ENCODE peak calls at places on chromosomes 12 and 14, in eight cellular contexts. One of them, this sample, is unnamed.
A peak's percentile ranks its signal among the peaks of the same experiment; 100 is the strongest.

GRCh38 chr14:68819260-68819691 is 26.4 kb upstream of the ZFP36L1 start:
- ATAC-seq in A549: no peak
- ATAC-seq in stimulated activated naive B cell treated with anti-CD40 and anti-IgM and Interleukin-4, amounts not matched to agents 10 μg/mL and 1 μg/mL and 100 μg/mL, for 72 hours: peak; percentile 6
- ATAC-seq in T-cell: no peak
- ATAC-seq in heart right ventricle: no peak
- ATAC-seq in activated naive CD8-positive, alpha-beta T cell treated with anti-CD3 and anti-CD28 coated beads, Interleukin-2, amount 10 ng/mL, durations not matched to agents 7 days and 5 days: no peak
- ATAC-seq in omental fat pad: peak; percentile 52
- ATAC-seq in stimulated activated effector memory CD8-positive, alpha-beta T cell treated with anti-CD3 and anti-CD28 coated beads, Interleukin-12 subunit alpha, Interleukin-12 subunit beta, amount 100 ng/mL, for 72 hours: no peak
- ATAC-seq in this sample: peak; percentile 29

GRCh38 chr14:39050389-39050788 is 52.6 kb downstream of the SEC23A start:
- ATAC-seq in A549: no peak
- ATAC-seq in stimulated activated naive B cell treated with anti-CD40 and anti-IgM and Interleukin-4, amounts not matched to agents 10 μg/mL and 1 μg/mL and 100 μg/mL, for 72 hours: peak; percentile 49
- ATAC-seq in T-cell: no peak
- ATAC-seq in heart right ventricle: no peak
- ATAC-seq in activated naive CD8-positive, alpha-beta T cell treated with anti-CD3 and anti-CD28 coated beads, Interleukin-2, amount 10 ng/mL, durations not matched to agents 7 days and 5 days: no peak
- ATAC-seq in omental fat pad: no peak
- ATAC-seq in stimulated activated effector memory CD8-positive, alpha-beta T cell treated with anti-CD3 and anti-CD28 coated beads, Interleukin-12 subunit alpha, Interleukin-12 subunit beta, amount 100 ng/mL, for 72 hours: no peak
- ATAC-seq in this sample: no peak

GRCh38 chr12:69262264-69262974 is 23.1 kb downstream of the CPSF6 start:
- ATAC-seq in A549: no peak
- ATAC-seq in stimulated activated naive B cell treated with anti-CD40 and anti-IgM and Interleukin-4, amounts not matched to agents 10 μg/mL and 1 μg/mL and 100 μg/mL, for 72 hours: no peak
- ATAC-seq in T-cell: no peak
- ATAC-seq in heart right ventricle: no peak
- ATAC-seq in activated naive CD8-positive, alpha-beta T cell treated with anti-CD3 and anti-CD28 coated beads, Interleukin-2, amount 10 ng/mL, durations not matched to agents 7 days and 5 days: no peak
- ATAC-seq in omental fat pad: no peak
- ATAC-seq in stimulated activated effector memory CD8-positive, alpha-beta T cell treated with anti-CD3 and anti-CD28 coated beads, Interleukin-12 subunit alpha, Interleukin-12 subunit beta, amount 100 ng/mL, for 72 hours: no peak
- ATAC-seq in this sample: no peak

GRCh38 chr12:125089083-125089482 is 23.8 kb downstream of the AACS start:
- ATAC-seq in A549: no peak
- ATAC-seq in stimulated activated naive B cell treated with anti-CD40 and anti-IgM and Interleukin-4, amounts not matched to agents 10 μg/mL and 1 μg/mL and 100 μg/mL, for 72 hours: no peak
- ATAC-seq in T-cell: no peak
- ATAC-seq in heart right ventricle: no peak
- ATAC-seq in activated naive CD8-positive, alpha-beta T cell treated with anti-CD3 and anti-CD28 coated beads, Interleukin-2, amount 10 ng/mL, durations not matched to agents 7 days and 5 days: no peak
- ATAC-seq in omental fat pad: no peak
- ATAC-seq in stimulated activated effector memory CD8-positive, alpha-beta T cell treated with anti-CD3 and anti-CD28 coated beads, Interleukin-12 subunit alpha, Interleukin-12 subunit beta, amount 100 ng/mL, for 72 hours: no peak
- ATAC-seq in this sample: no peak

GRCh38 chr12:79983492-79983891 is 48.6 kb upstream of the PPP1R12A start:
- ATAC-seq in A549: peak; percentile 63
- ATAC-seq in stimulated activated naive B cell treated with anti-CD40 and anti-IgM and Interleukin-4, amounts not matched to agents 10 μg/mL and 1 μg/mL and 100 μg/mL, for 72 hours: no peak
- ATAC-seq in T-cell: no peak
- ATAC-seq in heart right ventricle: no peak
- ATAC-seq in activated naive CD8-positive, alpha-beta T cell treated with anti-CD3 and anti-CD28 coated beads, Interleukin-2, amount 10 ng/mL, durations not matched to agents 7 days and 5 days: no peak
- ATAC-seq in omental fat pad: peak; percentile 87
- ATAC-seq in stimulated activated effector memory CD8-positive, alpha-beta T cell treated with anti-CD3 and anti-CD28 coated beads, Interleukin-12 subunit alpha, Interleukin-12 subunit beta, amount 100 ng/mL, for 72 hours: no peak
- ATAC-seq in this sample: no peak

GRCh38 chr12:44759289-44759688 is 116.8 kb downstream of the NELL2 start:
- ATAC-seq in A549: no peak
- ATAC-seq in stimulated activated naive B cell treated with anti-CD40 and anti-IgM and Interleukin-4, amounts not matched to agents 10 μg/mL and 1 μg/mL and 100 μg/mL, for 72 hours: no peak
- ATAC-seq in T-cell: no peak
- ATAC-seq in heart right ventricle: no peak
- ATAC-seq in activated naive CD8-positive, alpha-beta T cell treated with anti-CD3 and anti-CD28 coated beads, Interleukin-2, amount 10 ng/mL, durations not matched to agents 7 days and 5 days: no peak
- ATAC-seq in omental fat pad: no peak
- ATAC-seq in stimulated activated effector memory CD8-positive, alpha-beta T cell treated with anti-CD3 and anti-CD28 coated beads, Interleukin-12 subunit alpha, Interleukin-12 subunit beta, amount 100 ng/mL, for 72 hours: peak; percentile 75
- ATAC-seq in this sample: no peak

GRCh38 chr12:120369476-120370342 is 745 bp upstream of the MSI1 start:
- ATAC-seq in A549: no peak
- ATAC-seq in stimulated activated naive B cell treated with anti-CD40 and anti-IgM and Interleukin-4, amounts not matched to agents 10 μg/mL and 1 μg/mL and 100 μg/mL, for 72 hours: no peak
- ATAC-seq in T-cell: no peak
- ATAC-seq in heart right ventricle: no peak
- ATAC-seq in activated naive CD8-positive, alpha-beta T cell treated with anti-CD3 and anti-CD28 coated beads, Interleukin-2, amount 10 ng/mL, durations not matched to agents 7 days and 5 days: no peak
- ATAC-seq in omental fat pad: no peak
- ATAC-seq in stimulated activated effector memory CD8-positive, alpha-beta T cell treated with anti-CD3 and anti-CD28 coated beads, Interleukin-12 subunit alpha, Interleukin-12 subunit beta, amount 100 ng/mL, for 72 hours: no peak
- ATAC-seq in this sample: no peak

GRCh38 chr14:64730061-64730440 is 25.8 kb downstream of the PLEKHG3 start:
- ATAC-seq in A549: no peak
- ATAC-seq in stimulated activated naive B cell treated with anti-CD40 and anti-IgM and Interleukin-4, amounts not matched to agents 10 μg/mL and 1 μg/mL and 100 μg/mL, for 72 hours: no peak
- ATAC-seq in T-cell: no peak
- ATAC-seq in heart right ventricle: no peak
- ATAC-seq in activated naive CD8-positive, alpha-beta T cell treated with anti-CD3 and anti-CD28 coated beads, Interleukin-2, amount 10 ng/mL, durations not matched to agents 7 days and 5 days: no peak
- ATAC-seq in omental fat pad: no peak
- ATAC-seq in stimulated activated effector memory CD8-positive, alpha-beta T cell treated with anti-CD3 and anti-CD28 coated beads, Interleukin-12 subunit alpha, Interleukin-12 subunit beta, amount 100 ng/mL, for 72 hours: no peak
- ATAC-seq in this sample: no peak

GRCh38 chr12:98418357-98419075 is 96.9 kb upstream of the TMPO start:
- ATAC-seq in A549: peak; percentile 68
- ATAC-seq in stimulated activated naive B cell treated with anti-CD40 and anti-IgM and Interleukin-4, amounts not matched to agents 10 μg/mL and 1 μg/mL and 100 μg/mL, for 72 hours: no peak
- ATAC-seq in T-cell: no peak
- ATAC-seq in heart right ventricle: peak; percentile 70
- ATAC-seq in activated naive CD8-positive, alpha-beta T cell treated with anti-CD3 and anti-CD28 coated beads, Interleukin-2, amount 10 ng/mL, durations not matched to agents 7 days and 5 days: no peak
- ATAC-seq in omental fat pad: peak; percentile 87
- ATAC-seq in stimulated activated effector memory CD8-positive, alpha-beta T cell treated with anti-CD3 and anti-CD28 coated beads, Interleukin-12 subunit alpha, Interleukin-12 subunit beta, amount 100 ng/mL, for 72 hours: peak; percentile 3
- ATAC-seq in this sample: peak; percentile 94

GRCh38 chr12:108284163-108284562 is 54.9 kb downstream of the CMKLR1 start:
- ATAC-seq in A549: no peak
- ATAC-seq in stimulated activated naive B cell treated with anti-CD40 and anti-IgM and Interleukin-4, amounts not matched to agents 10 μg/mL and 1 μg/mL and 100 μg/mL, for 72 hours: no peak
- ATAC-seq in T-cell: no peak
- ATAC-seq in heart right ventricle: no peak
- ATAC-seq in activated naive CD8-positive, alpha-beta T cell treated with anti-CD3 and anti-CD28 coated beads, Interleukin-2, amount 10 ng/mL, durations not matched to agents 7 days and 5 days: no peak
- ATAC-seq in omental fat pad: no peak
- ATAC-seq in stimulated activated effector memory CD8-positive, alpha-beta T cell treated with anti-CD3 and anti-CD28 coated beads, Interleukin-12 subunit alpha, Interleukin-12 subunit beta, amount 100 ng/mL, for 72 hours: no peak
- ATAC-seq in this sample: no peak

GRCh38 chr12:88904705-88905104 is 324.4 kb upstream of the KITLG start:
- ATAC-seq in A549: no peak
- ATAC-seq in stimulated activated naive B cell treated with anti-CD40 and anti-IgM and Interleukin-4, amounts not matched to agents 10 μg/mL and 1 μg/mL and 100 μg/mL, for 72 hours: no peak
- ATAC-seq in T-cell: no peak
- ATAC-seq in heart right ventricle: no peak
- ATAC-seq in activated naive CD8-positive, alpha-beta T cell treated with anti-CD3 and anti-CD28 coated beads, Interleukin-2, amount 10 ng/mL, durations not matched to agents 7 days and 5 days: no peak
- ATAC-seq in omental fat pad: no peak
- ATAC-seq in stimulated activated effector memory CD8-positive, alpha-beta T cell treated with anti-CD3 and anti-CD28 coated beads, Interleukin-12 subunit alpha, Interleukin-12 subunit beta, amount 100 ng/mL, for 72 hours: no peak
- ATAC-seq in this sample: no peak

GRCh38 chr14:45492876-45493275 is 239.9 kb upstream of the MIS18BP1 start:
- ATAC-seq in A549: no peak
- ATAC-seq in stimulated activated naive B cell treated with anti-CD40 and anti-IgM and Interleukin-4, amounts not matched to agents 10 μg/mL and 1 μg/mL and 100 μg/mL, for 72 hours: no peak
- ATAC-seq in T-cell: no peak
- ATAC-seq in heart right ventricle: no peak
- ATAC-seq in activated naive CD8-positive, alpha-beta T cell treated with anti-CD3 and anti-CD28 coated beads, Interleukin-2, amount 10 ng/mL, durations not matched to agents 7 days and 5 days: no peak
- ATAC-seq in omental fat pad: no peak
- ATAC-seq in stimulated activated effector memory CD8-positive, alpha-beta T cell treated with anti-CD3 and anti-CD28 coated beads, Interleukin-12 subunit alpha, Interleukin-12 subunit beta, amount 100 ng/mL, for 72 hours: no peak
- ATAC-seq in this sample: no peak

GRCh38 chr14:39682563-39682962 is 250.3 kb upstream of the FBXO33 start:
- ATAC-seq in A549: no peak
- ATAC-seq in stimulated activated naive B cell treated with anti-CD40 and anti-IgM and Interleukin-4, amounts not matched to agents 10 μg/mL and 1 μg/mL and 100 μg/mL, for 72 hours: no peak
- ATAC-seq in T-cell: no peak
- ATAC-seq in heart right ventricle: no peak
- ATAC-seq in activated naive CD8-positive, alpha-beta T cell treated with anti-CD3 and anti-CD28 coated beads, Interleukin-2, amount 10 ng/mL, durations not matched to agents 7 days and 5 days: no peak
- ATAC-seq in omental fat pad: no peak
- ATAC-seq in stimulated activated effector memory CD8-positive, alpha-beta T cell treated with anti-CD3 and anti-CD28 coated beads, Interleukin-12 subunit alpha, Interleukin-12 subunit beta, amount 100 ng/mL, for 72 hours: no peak
- ATAC-seq in this sample: no peak

GRCh38 chr14:93056166-93056839 is 59.4 kb downstream of the ITPK1 start:
- ATAC-seq in A549: no peak
- ATAC-seq in stimulated activated naive B cell treated with anti-CD40 and anti-IgM and Interleukin-4, amounts not matched to agents 10 μg/mL and 1 μg/mL and 100 μg/mL, for 72 hours: no peak
- ATAC-seq in T-cell: peak; percentile 52
- ATAC-seq in heart right ventricle: peak; percentile 21
- ATAC-seq in activated naive CD8-positive, alpha-beta T cell treated with anti-CD3 and anti-CD28 coated beads, Interleukin-2, amount 10 ng/mL, durations not matched to agents 7 days and 5 days: no peak
- ATAC-seq in omental fat pad: no peak
- ATAC-seq in stimulated activated effector memory CD8-positive, alpha-beta T cell treated with anti-CD3 and anti-CD28 coated beads, Interleukin-12 subunit alpha, Interleukin-12 subunit beta, amount 100 ng/mL, for 72 hours: no peak
- ATAC-seq in this sample: peak; percentile 34

GRCh38 chr14:76499399-76499798 is 123.5 kb downstream of the ESRRB start:
- ATAC-seq in A549: no peak
- ATAC-seq in stimulated activated naive B cell treated with anti-CD40 and anti-IgM and Interleukin-4, amounts not matched to agents 10 μg/mL and 1 μg/mL and 100 μg/mL, for 72 hours: no peak
- ATAC-seq in T-cell: no peak
- ATAC-seq in heart right ventricle: no peak
- ATAC-seq in activated naive CD8-positive, alpha-beta T cell treated with anti-CD3 and anti-CD28 coated beads, Interleukin-2, amount 10 ng/mL, durations not matched to agents 7 days and 5 days: no peak
- ATAC-seq in omental fat pad: no peak
- ATAC-seq in stimulated activated effector memory CD8-positive, alpha-beta T cell treated with anti-CD3 and anti-CD28 coated beads, Interleukin-12 subunit alpha, Interleukin-12 subunit beta, amount 100 ng/mL, for 72 hours: peak; percentile 4
- ATAC-seq in this sample: no peak

GRCh38 chr12:13472690-13473089 is 276.2 kb downstream of the EMP1 start:
- ATAC-seq in A549: no peak
- ATAC-seq in stimulated activated naive B cell treated with anti-CD40 and anti-IgM and Interleukin-4, amounts not matched to agents 10 μg/mL and 1 μg/mL and 100 μg/mL, for 72 hours: peak; percentile 71
- ATAC-seq in T-cell: no peak
- ATAC-seq in heart right ventricle: no peak
- ATAC-seq in activated naive CD8-positive, alpha-beta T cell treated with anti-CD3 and anti-CD28 coated beads, Interleukin-2, amount 10 ng/mL, durations not matched to agents 7 days and 5 days: no peak
- ATAC-seq in omental fat pad: no peak
- ATAC-seq in stimulated activated effector memory CD8-positive, alpha-beta T cell treated with anti-CD3 and anti-CD28 coated beads, Interleukin-12 subunit alpha, Interleukin-12 subunit beta, amount 100 ng/mL, for 72 hours: peak; percentile 67
- ATAC-seq in this sample: no peak

GRCh38 chr12:56387152-56387551 is 24.5 kb upstream of the APOF start:
- ATAC-seq in A549: no peak
- ATAC-seq in stimulated activated naive B cell treated with anti-CD40 and anti-IgM and Interleukin-4, amounts not matched to agents 10 μg/mL and 1 μg/mL and 100 μg/mL, for 72 hours: no peak
- ATAC-seq in T-cell: no peak
- ATAC-seq in heart right ventricle: no peak
- ATAC-seq in activated naive CD8-positive, alpha-beta T cell treated with anti-CD3 and anti-CD28 coated beads, Interleukin-2, amount 10 ng/mL, durations not matched to agents 7 days and 5 days: no peak
- ATAC-seq in omental fat pad: no peak
- ATAC-seq in stimulated activated effector memory CD8-positive, alpha-beta T cell treated with anti-CD3 and anti-CD28 coated beads, Interleukin-12 subunit alpha, Interleukin-12 subunit beta, amount 100 ng/mL, for 72 hours: no peak
- ATAC-seq in this sample: no peak

GRCh38 chr12:120722784-120723183 is 2.8 kb upstream of the ACADS start:
- ATAC-seq in A549: no peak
- ATAC-seq in stimulated activated naive B cell treated with anti-CD40 and anti-IgM and Interleukin-4, amounts not matched to agents 10 μg/mL and 1 μg/mL and 100 μg/mL, for 72 hours: no peak
- ATAC-seq in T-cell: no peak
- ATAC-seq in heart right ventricle: no peak
- ATAC-seq in activated naive CD8-positive, alpha-beta T cell treated with anti-CD3 and anti-CD28 coated beads, Interleukin-2, amount 10 ng/mL, durations not matched to agents 7 days and 5 days: no peak
- ATAC-seq in omental fat pad: no peak
- ATAC-seq in stimulated activated effector memory CD8-positive, alpha-beta T cell treated with anti-CD3 and anti-CD28 coated beads, Interleukin-12 subunit alpha, Interleukin-12 subunit beta, amount 100 ng/mL, for 72 hours: no peak
- ATAC-seq in this sample: no peak

GRCh38 chr12:49933793-49934192 is 16.7 kb upstream of the AQP2 start:
- ATAC-seq in A549: no peak
- ATAC-seq in stimulated activated naive B cell treated with anti-CD40 and anti-IgM and Interleukin-4, amounts not matched to agents 10 μg/mL and 1 μg/mL and 100 μg/mL, for 72 hours: no peak
- ATAC-seq in T-cell: no peak
- ATAC-seq in heart right ventricle: no peak
- ATAC-seq in activated naive CD8-positive, alpha-beta T cell treated with anti-CD3 and anti-CD28 coated beads, Interleukin-2, amount 10 ng/mL, durations not matched to agents 7 days and 5 days: no peak
- ATAC-seq in omental fat pad: no peak
- ATAC-seq in stimulated activated effector memory CD8-positive, alpha-beta T cell treated with anti-CD3 and anti-CD28 coated beads, Interleukin-12 subunit alpha, Interleukin-12 subunit beta, amount 100 ng/mL, for 72 hours: no peak
- ATAC-seq in this sample: no peak

GRCh38 chr14:101584049-101584859 is 23.0 kb downstream of the DIO3 start:
- ATAC-seq in A549: no peak
- ATAC-seq in stimulated activated naive B cell treated with anti-CD40 and anti-IgM and Interleukin-4, amounts not matched to agents 10 μg/mL and 1 μg/mL and 100 μg/mL, for 72 hours: no peak
- ATAC-seq in T-cell: no peak
- ATAC-seq in heart right ventricle: no peak
- ATAC-seq in activated naive CD8-positive, alpha-beta T cell treated with anti-CD3 and anti-CD28 coated beads, Interleukin-2, amount 10 ng/mL, durations not matched to agents 7 days and 5 days: no peak
- ATAC-seq in omental fat pad: peak; percentile 11
- ATAC-seq in stimulated activated effector memory CD8-positive, alpha-beta T cell treated with anti-CD3 and anti-CD28 coated beads, Interleukin-12 subunit alpha, Interleukin-12 subunit beta, amount 100 ng/mL, for 72 hours: no peak
- ATAC-seq in this sample: peak; percentile 58

GRCh38 chr14:63840981-63841380 is 11.8 kb upstream of the SYNE2 start:
- ATAC-seq in A549: no peak
- ATAC-seq in stimulated activated naive B cell treated with anti-CD40 and anti-IgM and Interleukin-4, amounts not matched to agents 10 μg/mL and 1 μg/mL and 100 μg/mL, for 72 hours: peak; percentile 34
- ATAC-seq in T-cell: peak; percentile 79
- ATAC-seq in heart right ventricle: no peak
- ATAC-seq in activated naive CD8-positive, alpha-beta T cell treated with anti-CD3 and anti-CD28 coated beads, Interleukin-2, amount 10 ng/mL, durations not matched to agents 7 days and 5 days: peak; percentile 52
- ATAC-seq in omental fat pad: no peak
- ATAC-seq in stimulated activated effector memory CD8-positive, alpha-beta T cell treated with anti-CD3 and anti-CD28 coated beads, Interleukin-12 subunit alpha, Interleukin-12 subunit beta, amount 100 ng/mL, for 72 hours: peak; percentile 72
- ATAC-seq in this sample: no peak

GRCh38 chr12:75635606-75636444 is 124.4 kb upstream of the KRR1 start:
- ATAC-seq in A549: peak; percentile 95
- ATAC-seq in stimulated activated naive B cell treated with anti-CD40 and anti-IgM and Interleukin-4, amounts not matched to agents 10 μg/mL and 1 μg/mL and 100 μg/mL, for 72 hours: peak; percentile 65
- ATAC-seq in T-cell: no peak
- ATAC-seq in heart right ventricle: no peak
- ATAC-seq in activated naive CD8-positive, alpha-beta T cell treated with anti-CD3 and anti-CD28 coated beads, Interleukin-2, amount 10 ng/mL, durations not matched to agents 7 days and 5 days: peak; percentile 93
- ATAC-seq in omental fat pad: no peak
- ATAC-seq in stimulated activated effector memory CD8-positive, alpha-beta T cell treated with anti-CD3 and anti-CD28 coated beads, Interleukin-12 subunit alpha, Interleukin-12 subunit beta, amount 100 ng/mL, for 72 hours: peak; percentile 99
- ATAC-seq in this sample: no peak

GRCh38 chr14:90616313-90616712 is 199.9 kb downstream of the TTC7B start:
- ATAC-seq in A549: no peak
- ATAC-seq in stimulated activated naive B cell treated with anti-CD40 and anti-IgM and Interleukin-4, amounts not matched to agents 10 μg/mL and 1 μg/mL and 100 μg/mL, for 72 hours: no peak
- ATAC-seq in T-cell: no peak
- ATAC-seq in heart right ventricle: no peak
- ATAC-seq in activated naive CD8-positive, alpha-beta T cell treated with anti-CD3 and anti-CD28 coated beads, Interleukin-2, amount 10 ng/mL, durations not matched to agents 7 days and 5 days: no peak
- ATAC-seq in omental fat pad: no peak
- ATAC-seq in stimulated activated effector memory CD8-positive, alpha-beta T cell treated with anti-CD3 and anti-CD28 coated beads, Interleukin-12 subunit alpha, Interleukin-12 subunit beta, amount 100 ng/mL, for 72 hours: no peak
- ATAC-seq in this sample: no peak